ENCODE peak calls at places on chromosomes 1 and 21, in seven cellular contexts. R, K, I, G, D, B and V are unnamed samples. For H3K9me3 and H3K36me3, the result is how much of the 10 kb centered on the place peaks cover.

GRCh38 chr1:12544992-12545391 is 73.0 kb downstream of the DHRS3 start:
- DNase-seq in R (no peak), K (no peak), I (no peak), G (no peak), D (no peak), B (no peak), V (no peak)

GRCh38 chr21:34865922-34866271 is 183.2 kb downstream of the RUNX1 start:
- DNase-seq in R (peak), K (no peak), I (no peak), G (no peak), D (peak), B (no peak), V (no peak)

GRCh38 chr1:244863491-244864252 is 671 bp downstream of the HNRNPU start:
- DNase-seq in R (no peak), K (no peak), I (peak), G (peak), D (no peak), B (peak), V (peak)

GRCh38 chr1:12486401-12487005 is 131.5 kb downstream of the DHRS3 start:
- DNase-seq in R (no peak), K (no peak), I (no peak), G (peak), D (peak), B (peak), V (no peak)

GRCh38 chr1:1144122-1144842 is 28.4 kb upstream of the C1orf159 start:
- DNase-seq in R (no peak), K (no peak), I (no peak), G (no peak), D (peak), B (no peak), V (peak)

GRCh38 chr21:34524671-34525601 is 12.9 kb upstream of the KCNE1 start:
- DNase-seq in R (peak), K (peak), I (no peak), G (no peak), D (peak), B (no peak), V (no peak)

GRCh38 chr1:9311489-9311888 is 18.8 kb downstream of the SPSB1 start:
- DNase-seq in R (no peak), K (no peak), I (no peak), G (no peak), D (no peak), B (no peak), V (no peak)

GRCh38 chr1:119372493-119373086 is 4.0 kb downstream of the HAO2 start:
- DNase-seq in R (peak), K (no peak), I (no peak), G (no peak), D (peak), B (no peak), V (no peak)

GRCh38 chr1:200233393-200233792 is 176.4 kb downstream of the ZNF281 start:
- DNase-seq in R (no peak), K (peak), I (no peak), G (no peak), D (peak), B (no peak), V (no peak)

GRCh38 chr21:16932314-16932713 is 580.5 kb upstream of the CXADR start:
- DNase-seq in R (no peak), K (no peak), I (no peak), G (no peak), D (no peak), B (no peak), V (no peak)

GRCh38 chr1:219092206-219092605 is 81.5 kb upstream of the LYPLAL1 start:
- DNase-seq in R (no peak), K (peak), I (no peak), G (no peak), D (no peak), B (no peak), V (no peak)

GRCh38 chr1:65198095-65198494 is 50.1 kb downstream of the AK4 start:
- DNase-seq in R (no peak), K (no peak), I (no peak), G (no peak), D (no peak), B (no peak), V (no peak)

GRCh38 chr1:53595906-53596305 is 136.7 kb downstream of the DMRTB1 start:
- DNase-seq in R (no peak), K (no peak), I (no peak), G (no peak), D (no peak), B (no peak), V (no peak)

GRCh38 chr1:212315907-212316306 is 30.7 kb downstream of the PPP2R5A start:
- DNase-seq in R (no peak), K (no peak), I (peak), G (no peak), D (peak), B (no peak), V (no peak)

GRCh38 chr1:15370781-15371467 is 38.8 kb upstream of the EFHD2 start:
- DNase-seq in R (no peak), K (peak), I (peak), G (peak), D (peak), B (peak), V (peak)

GRCh38 chr1:226608699-226609505 is 60.3 kb downstream of the STUM start:
- DNase-seq in R (peak), K (peak), I (peak), G (no peak), D (peak), B (peak), V (peak)

GRCh38 chr1:48102766-48103165 is 105.6 kb upstream of the TRABD2B start:
- DNase-seq in R (no peak), K (no peak), I (no peak), G (no peak), D (no peak), B (no peak), V (no peak)

GRCh38 chr1:32900956-32901822 is at the start of gene TMEM54:
- DNase-seq in R (peak), K (peak), I (peak), G (peak), D (peak), B (peak), V (peak)

GRCh38 chr1:6560267-6560666 is 5.2 kb downstream of the TAS1R1 start:
- DNase-seq in R (no peak), K (no peak), I (no peak), G (no peak), D (no peak), B (no peak), V (no peak)

GRCh38 chr1:156476501-156477298 is 23.9 kb downstream of the MEF2D start:
- DNase-seq in R (no peak), K (peak), I (no peak), G (peak), D (peak), B (no peak), V (no peak)

GRCh38 chr1:162976628-162977027 is 92.5 kb upstream of the RGS4 start:
- DNase-seq in R (no peak), K (no peak), I (no peak), G (no peak), D (no peak), B (no peak), V (no peak)

GRCh38 chr1:173269490-173270230 is 62.5 kb upstream of the TNFSF4 start:
- DNase-seq in R (no peak), K (peak), I (no peak), G (no peak), D (no peak), B (no peak), V (no peak)

GRCh38 chr1:151458936-151459330 is 361 bp downstream of the POGZ start:
- DNase-seq in R (peak), K (peak), I (peak), G (peak), D (peak), B (peak), V (peak)

GRCh38 chr21:40269239-40269638 is 402.0 kb downstream of the PCP4 start:
- DNase-seq in R (no peak), K (no peak), I (no peak), G (no peak), D (no peak), B (no peak), V (no peak)

GRCh38 chr1:49627781-49628180 is 396.0 kb downstream of the AGBL4 start:
- DNase-seq in R (no peak), K (no peak), I (no peak), G (no peak), D (no peak), B (no peak), V (no peak)
- H3K9me3 ChIP-seq in R (under half), K (under half), I (under half), G (under half), D (half or more), B (under half), V (under half)

GRCh38 chr1:233518344-233518743 is 95.6 kb upstream of the KCNK1 start:
- DNase-seq in R (peak), K (no peak), I (peak), G (no peak), D (peak), B (no peak), V (no peak)
- TF ChIP-seq CTCF in R (peak), K (no peak), I (peak), G (no peak), D (peak), B (peak), V (no peak)

GRCh38 chr21:33419538-33420123 is 16.4 kb downstream of the IFNGR2 start:
- DNase-seq in R (no peak), K (peak), I (no peak), G (no peak), D (no peak), B (no peak), V (no peak)
- H3K36me3 ChIP-seq in R (under half), K (under half), I (under half), G (under half), D (half or more), B (half or more), V (under half)

GRCh38 chr1:49435291-49435690 is 588.5 kb downstream of the AGBL4 start:
- DNase-seq in R (no peak), K (no peak), I (no peak), G (no peak), D (no peak), B (no peak), V (no peak)

DNA sequence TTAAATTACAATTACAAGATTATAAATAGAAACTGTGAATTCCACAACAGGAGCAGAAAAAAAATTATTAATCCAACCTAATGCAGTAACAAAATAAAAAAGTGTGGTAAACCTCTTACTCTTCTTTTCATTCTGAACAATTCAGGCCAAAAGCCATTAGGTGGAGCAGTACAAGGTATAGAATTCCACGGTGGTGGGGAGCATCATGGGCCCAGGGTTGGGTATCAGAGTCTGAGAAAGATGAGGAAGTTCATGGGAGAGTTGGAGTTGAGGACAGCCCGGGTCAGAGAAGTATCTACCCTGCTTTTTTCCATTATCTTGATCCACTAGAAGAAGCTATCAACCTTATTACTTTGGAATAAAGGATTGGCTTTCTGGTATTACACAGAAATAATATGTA is 586.9 kb downstream of the AGBL4 start:
- DNase-seq in R (no peak), K (no peak), I (no peak), G (no peak), D (no peak), B (no peak), V (no peak)
- H3K9me3 ChIP-seq in R (under half), K (under half), I (under half), G (under half), D (half or more), B (under half), V (under half)

DNA sequence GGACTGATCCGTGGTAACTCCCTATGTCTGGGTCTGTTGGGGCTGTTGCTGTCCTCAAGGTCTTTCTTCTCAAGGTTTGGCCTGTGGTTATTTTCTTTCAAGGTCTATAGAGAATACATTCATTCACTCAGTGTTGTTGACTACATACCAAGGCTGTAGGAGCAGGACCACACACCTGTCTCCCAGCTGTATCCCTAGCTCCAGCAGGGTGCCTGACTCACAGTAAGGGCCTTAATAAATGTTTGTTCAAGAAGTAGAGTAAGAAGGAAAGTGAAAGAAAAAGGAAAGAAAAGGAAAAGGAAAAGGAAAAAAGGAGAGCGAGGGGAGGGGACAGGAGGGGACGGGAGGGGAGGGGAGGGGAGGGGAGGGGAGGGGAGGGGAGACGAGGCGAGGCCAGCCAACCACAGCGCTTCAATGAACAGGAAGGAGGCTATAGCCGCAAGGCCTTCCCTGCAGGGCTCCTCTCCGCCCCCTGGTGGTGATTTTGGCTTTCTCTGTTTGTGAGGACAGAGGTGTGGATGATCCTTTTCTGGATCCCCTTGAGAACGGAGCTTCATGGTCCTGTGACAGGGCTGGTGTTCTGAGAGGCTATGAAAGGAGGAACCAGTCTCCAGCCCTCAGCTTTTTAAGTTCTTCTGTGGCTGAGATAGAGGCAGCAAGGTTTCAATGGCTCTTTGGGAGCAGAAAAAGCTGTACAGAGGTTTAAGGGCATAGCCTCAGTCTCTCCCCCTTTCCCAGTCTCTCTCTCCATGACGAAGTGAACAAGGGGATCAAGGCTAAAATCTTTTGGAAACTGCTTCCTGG is 30.6 kb upstream of the LCE5A start:
- DNase-seq in R (no peak), K (peak), I (peak), G (no peak), D (peak), B (peak), V (peak)
- TF ChIP-seq CTCF in R (no peak), K (peak), I (peak), G (no peak), D (peak), B (peak), V (no peak)

DNA sequence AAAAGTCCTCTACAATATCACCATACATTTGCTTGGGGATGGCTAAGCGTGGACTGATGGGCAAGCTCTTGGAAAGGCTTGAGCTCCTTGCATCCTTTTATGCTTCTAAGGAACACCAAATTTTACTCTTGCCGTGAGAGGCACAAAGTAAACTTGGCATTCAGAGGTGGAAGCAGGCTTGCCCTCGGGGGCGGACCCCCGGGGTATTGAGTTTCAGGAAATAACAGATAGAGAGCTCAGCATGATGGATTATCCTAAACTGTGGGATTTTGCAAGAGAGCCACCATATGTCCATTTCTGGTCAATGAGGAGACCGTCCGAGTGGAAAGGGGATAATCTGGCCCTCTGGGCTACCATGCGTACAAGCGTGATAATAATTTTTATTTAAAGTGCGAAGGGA is 14.0 kb downstream of the IFI16 start:
- DNase-seq in R (no peak), K (no peak), I (no peak), G (no peak), D (peak), B (no peak), V (no peak)
- H3K36me3 ChIP-seq in R (under half), K (under half), I (under half), G (under half), D (under half), B (half or more), V (under half)

GRCh38 chr1:4137621-4138390 is 237.7 kb upstream of the C1orf174 start:
- DNase-seq in R (no peak), K (no peak), I (no peak), G (no peak), D (peak), B (no peak), V (no peak)

GRCh38 chr1:4140241-4140640 is 240.2 kb upstream of the C1orf174 start:
- DNase-seq in R (no peak), K (no peak), I (no peak), G (no peak), D (no peak), B (no peak), V (no peak)

GRCh38 chr1:4140821-4141220 is 240.7 kb upstream of the C1orf174 start:
- DNase-seq in R (no peak), K (no peak), I (no peak), G (no peak), D (no peak), B (no peak), V (no peak)

GRCh38 chr1:4144349-4144971 is 244.4 kb upstream of the C1orf174 start:
- DNase-seq in R (no peak), K (peak), I (no peak), G (no peak), D (no peak), B (no peak), V (no peak)

GRCh38 chr1:4139646-4140045 is 239.6 kb upstream of the C1orf174 start:
- DNase-seq in R (no peak), K (no peak), I (no peak), G (no peak), D (no peak), B (no peak), V (no peak)
- H3K9me3 ChIP-seq in R (under half), K (half or more), I (under half), G (under half), D (under half), B (under half), V (under half)